ENCODE peak calls at places on chromosomes 5 and 9, in six cellular contexts. U is mesendoderm; P is hypothalamus; X is RCC 7860; H is activated CD4-positive, alpha-beta T cell treated with anti-CD3 and anti-CD28 coated beads, Interleukin-2, amount 10 ng/mL, durations not matched to agents 7 days and 5 days; O is stimulated activated CD4-positive, alpha-beta T cell treated with anti-CD3 and anti-CD28 coated beads, Interleukin-2, amount 100 ng/mL, for 24 hours. D is an unnamed sample.

GRCh38 chr5:71778678-71779276 is 59.7 kb downstream of the CARTPT start:
- DNase-seq in P (no peak), X (peak; percentile 10), O (no peak), U (peak; percentile 52), H (no peak), D (no peak)

GRCh38 chr9:115283395-115283794 is 165.4 kb upstream of the TNC start:
- DNase-seq in O (no peak), X (no peak), H (no peak), P (no peak), U (no peak), D (no peak)

GRCh38 chr5:127772531-127772930 is 69.3 kb downstream of the CCDC192 start:
- DNase-seq in O (no peak), X (no peak), H (no peak), P (no peak), U (no peak), D (no peak)

GRCh38 chr9:116219686-116220085 is 66.1 kb downstream of the PAPPA start:
- DNase-seq in U (no peak), O (no peak), X (peak; percentile 97), H (no peak), P (no peak), D (no peak)

GRCh38 chr5:171693397-171693796 is 92.2 kb upstream of the SMIM23 start:
- DNase-seq in O (no peak), P (no peak), H (no peak), X (no peak), U (no peak), D (no peak)

GRCh38 chr5:158832096-158832495 is 267.6 kb downstream of the EBF1 start:
- DNase-seq in X (no peak), P (no peak), H (no peak), O (no peak), U (no peak), D (no peak)

GRCh38 chr5:39331993-39332392 is 32.3 kb downstream of the C9 start:
- DNase-seq in P (no peak), O (no peak), X (no peak), U (no peak), H (no peak), D (no peak)

GRCh38 chr9:73065439-73065838 is 86.2 kb upstream of the ANXA1 start:
- DNase-seq in P (peak; percentile 9), H (no peak), O (no peak), U (no peak), X (no peak), D (no peak)

GRCh38 chr5:127210082-127210481 is 80.5 kb upstream of the MEGF10 start:
- DNase-seq in X (no peak), P (no peak), H (no peak), O (no peak), U (no peak), D (no peak)

GRCh38 chr5:134053314-134053839 is 48.6 kb upstream of the VDAC1 start:
- DNase-seq in U (no peak), O (no peak), X (no peak), H (no peak), P (no peak), D (no peak)

GRCh38 chr5:171615201-171616001 is 170.2 kb upstream of the SMIM23 start:
- DNase-seq in O (no peak), H (no peak), X (no peak), U (peak; percentile 75), P (no peak), D (no peak)

GRCh38 chr5:30956251-30956650 is 237.2 kb upstream of the CDH6 start:
- DNase-seq in O (no peak), P (no peak), X (no peak), U (no peak), H (no peak), D (no peak)

GRCh38 chr5:12177225-12177624 is 273.0 kb upstream of the CTNND2 start:
- DNase-seq in X (no peak), P (no peak), O (no peak), H (no peak), U (no peak), D (no peak)

GRCh38 chr5:143671644-143672569 is 140.1 kb upstream of the HMHB1 start:
- DNase-seq in O (no peak), H (no peak), U (no peak), X (no peak), P (no peak), D (no peak)

GRCh38 chr5:8981496-8981895 is 564.4 kb downstream of the SEMA5A start:
- DNase-seq in P (no peak), X (no peak), H (no peak), U (no peak), O (no peak), D (no peak)

GRCh38 chr9:76576344-76576743 is 117.4 kb downstream of the GCNT1 start:
- DNase-seq in H (peak; percentile 63), U (peak; percentile 34), P (no peak), O (peak; percentile 63), X (peak; percentile 97), D (no peak)